ENCODE peak calls at places on chromosomes 5 and 9, in eight cellular contexts. E is lung, S is right lobe of liver, N is PC-3, O is gastrocnemius medialis, I is upper lobe of right lung, Z is mucosa of descending colon, R is cardiac muscle cell. D is an unnamed sample. For H3K36me3, the result is how much of the 10 kb centered on the place peaks cover.

GRCh38 chr5:120151825-120152224 is 312.3 kb upstream of the PRR16 start:
- DNase-seq in E (no peak), S (no peak), N (no peak), O (no peak), I (no peak), Z (no peak), R (no peak), D (no peak)

GRCh38 chr5:179261301-179262125 is 83.7 kb downstream of the ADAMTS2 start:
- DNase-seq in E (no peak), S (peak), N (peak), O (no peak), I (peak), Z (no peak), R (peak), D (no peak)

GRCh38 chr9:109817846-109818472 is 38.0 kb downstream of the PALM2AKAP2 start:
- DNase-seq in E (peak), S (no peak), N (peak), O (peak), I (no peak), Z (no peak), R (peak), D (no peak)

GRCh38 chr5:35223777-35224395 is 6.4 kb downstream of the PRLR start:
- DNase-seq in E (no peak), S (no peak), N (no peak), O (no peak), I (no peak), Z (no peak), R (no peak), D (no peak)

GRCh38 chr9:103574056-103574455 is 520.1 kb upstream of the SMC2 start:
- DNase-seq in E (no peak), S (no peak), N (no peak), O (no peak), I (no peak), Z (no peak), R (no peak), D (no peak)

GRCh38 chr5:143008809-143009521 is 238.8 kb downstream of the ARHGAP26 start:
- DNase-seq in E (no peak), S (no peak), N (peak), O (no peak), I (no peak), Z (no peak), R (no peak), D (peak)

GRCh38 chr5:150065886-150066285 is 20.5 kb downstream of the CSF1R start:
- DNase-seq in E (no peak), S (no peak), N (no peak), O (peak), I (no peak), Z (no peak), R (no peak), D (no peak)

GRCh38 chr9:127293767-127294166 is 29.2 kb downstream of the GARNL3 start:
- DNase-seq in E (no peak), S (no peak), N (no peak), O (no peak), I (no peak), Z (no peak), R (no peak), D (no peak)

GRCh38 chr9:6645153-6646027 is at the start of gene GLDC:
- DNase-seq in E (peak), S (peak), N (peak), O (peak), I (peak), Z (peak), R (peak), D (peak)

GRCh38 chr9:89366711-89367110 is 48.4 kb downstream of the SECISBP2 start:
- DNase-seq in E (no peak), S (no peak), N (no peak), O (no peak), I (no peak), Z (no peak), R (no peak), D (no peak)

GRCh38 chr9:14323969-14324366 is 10.0 kb upstream of the NFIB start:
- DNase-seq in E (no peak), S (no peak), N (no peak), O (no peak), I (no peak), Z (no peak), R (no peak), D (no peak)

GRCh38 chr9:16828335-16829281 is 41.9 kb downstream of the BNC2 start:
- DNase-seq in E (no peak), S (no peak), N (peak), O (peak), I (no peak), Z (peak), R (peak), D (no peak)

GRCh38 chr9:112548836-112549235 is 62.2 kb downstream of the KIAA1958 start:
- DNase-seq in E (no peak), S (no peak), N (no peak), O (no peak), I (no peak), Z (no peak), R (no peak), D (no peak)

GRCh38 chr5:83440826-83441225 is 30.7 kb upstream of the VCAN start:
- DNase-seq in E (no peak), S (no peak), N (no peak), O (no peak), I (no peak), Z (no peak), R (no peak), D (no peak)

GRCh38 chr5:96714450-96714849 is 52.3 kb downstream of the CAST start:
- DNase-seq in E (no peak), S (no peak), N (no peak), O (no peak), I (no peak), Z (no peak), R (no peak), D (no peak)

GRCh38 chr5:61052870-61053269 is 107.9 kb downstream of the NDUFAF2 start:
- DNase-seq in E (no peak), S (no peak), N (peak), O (no peak), I (no peak), Z (no peak), R (no peak), D (no peak)

GRCh38 chr5:131441184-131441583 is 177.3 kb downstream of the CDC42SE2 start:
- DNase-seq in E (no peak), S (no peak), N (no peak), O (no peak), I (no peak), Z (no peak), R (no peak), D (no peak)

GRCh38 chr5:158510479-158510878 is 589.2 kb downstream of the EBF1 start:
- DNase-seq in E (no peak), S (no peak), N (no peak), O (no peak), I (no peak), Z (no peak), R (no peak), D (no peak)

GRCh38 chr9:126454250-126454649 is 127.6 kb downstream of the MVB12B start:
- DNase-seq in E (no peak), S (no peak), N (no peak), O (no peak), I (no peak), Z (no peak), R (no peak), D (no peak)

GRCh38 chr5:78649816-78650561 is 1.4 kb upstream of the LHFPL2 start:
- DNase-seq in E (no peak), S (no peak), N (no peak), O (no peak), I (no peak), Z (no peak), R (no peak), D (no peak)

GRCh38 chr5:53167836-53168235 is 58.3 kb upstream of the MOCS2 start:
- DNase-seq in E (no peak), S (no peak), N (no peak), O (peak), I (no peak), Z (no peak), R (no peak), D (no peak)

GRCh38 chr9:13083973-13084528 is 195.4 kb downstream of the MPDZ start:
- DNase-seq in E (no peak), S (no peak), N (peak), O (no peak), I (no peak), Z (no peak), R (no peak), D (no peak)

GRCh38 chr9:100473271-100474081 is 527 bp downstream of the TMEFF1 start:
- DNase-seq in E (no peak), S (peak), N (peak), O (no peak), I (peak), Z (peak), R (peak), D (peak)

GRCh38 chr5:141848771-141849370 is 29.3 kb downstream of the PCDH1 start:
- DNase-seq in E (peak), S (no peak), N (peak), O (no peak), I (peak), Z (peak), R (no peak), D (no peak)

GRCh38 chr9:92973700-92974099 is 26.4 kb downstream of the FGD3 start:
- DNase-seq in E (no peak), S (no peak), N (no peak), O (no peak), I (peak), Z (no peak), R (no peak), D (no peak)
- H3K4me3 ChIP-seq in E (no peak), S (no peak), N (no peak), O (no peak), I (no peak), Z (no peak), R (no peak), D (no peak)

GRCh38 chr5:38751103-38751502 is 94.7 kb upstream of the OSMR start:
- DNase-seq in E (no peak), S (no peak), N (peak), O (no peak), I (no peak), Z (no peak), R (no peak), D (no peak)
- TF ChIP-seq CTCF in E (no peak), S (no peak), N (peak), O (no peak), I (no peak), Z (no peak), R (peak), D (no peak)

DNA sequence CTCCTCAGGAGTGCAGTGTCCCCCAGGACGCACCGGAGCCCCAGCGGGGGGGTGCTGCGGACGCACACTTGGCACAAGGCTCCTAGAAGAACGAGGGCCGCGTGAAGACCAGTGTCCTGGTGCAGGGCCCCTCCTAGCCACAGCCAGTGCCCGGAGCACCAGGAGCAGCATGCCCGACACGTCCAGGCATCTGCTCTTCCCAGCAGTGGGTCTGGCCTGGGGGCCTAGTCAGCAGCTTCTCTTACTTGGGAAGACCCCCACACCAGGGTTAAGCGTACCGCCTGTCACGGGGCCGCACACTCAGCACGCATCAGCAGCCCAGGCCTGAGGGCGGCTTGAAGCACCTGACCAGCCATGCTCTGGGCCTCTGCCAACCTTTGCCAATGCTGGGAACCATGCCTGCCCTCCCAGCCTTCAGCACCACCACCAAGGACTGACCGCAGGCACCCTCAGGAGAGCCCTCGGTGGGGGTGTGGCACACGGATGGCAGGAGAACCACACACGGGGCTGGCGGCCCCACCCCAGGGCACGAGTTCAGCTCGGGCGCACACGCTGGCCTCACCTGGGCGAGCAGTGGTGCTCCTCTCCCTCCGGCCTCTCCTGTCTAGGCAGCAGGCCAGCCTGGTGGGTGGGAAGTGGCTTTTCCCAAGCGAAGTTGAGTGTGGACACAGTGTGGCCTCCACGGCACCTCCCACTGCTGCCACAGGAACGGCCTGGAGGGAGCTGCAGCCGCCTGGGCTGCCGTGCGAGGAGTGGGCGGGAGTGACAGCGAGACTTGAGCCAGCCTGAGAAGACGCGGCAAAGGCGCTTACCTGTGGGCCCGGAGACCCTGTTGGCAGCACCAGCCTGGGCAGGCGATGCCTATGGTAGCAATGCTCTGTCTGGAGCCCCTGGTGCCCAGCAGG is 12.0 kb upstream of the AJM1 start:
- DNase-seq in E (no peak), S (peak), N (no peak), O (no peak), I (no peak), Z (no peak), R (no peak), D (no peak)
- H3K36me3 ChIP-seq in E (under half), S (under half), N (under half), O (under half), I (under half), Z (under half), R (under half), D (under half)

GRCh38 chr5:154505567-154505966 is 27.5 kb upstream of the HAND1 start:
- DNase-seq in E (no peak), S (no peak), N (no peak), O (no peak), I (peak), Z (no peak), R (no peak), D (no peak)
- H3K4me3 ChIP-seq in E (no peak), S (no peak), N (no peak), O (no peak), I (no peak), Z (no peak), R (no peak), D (no peak)

DNA sequence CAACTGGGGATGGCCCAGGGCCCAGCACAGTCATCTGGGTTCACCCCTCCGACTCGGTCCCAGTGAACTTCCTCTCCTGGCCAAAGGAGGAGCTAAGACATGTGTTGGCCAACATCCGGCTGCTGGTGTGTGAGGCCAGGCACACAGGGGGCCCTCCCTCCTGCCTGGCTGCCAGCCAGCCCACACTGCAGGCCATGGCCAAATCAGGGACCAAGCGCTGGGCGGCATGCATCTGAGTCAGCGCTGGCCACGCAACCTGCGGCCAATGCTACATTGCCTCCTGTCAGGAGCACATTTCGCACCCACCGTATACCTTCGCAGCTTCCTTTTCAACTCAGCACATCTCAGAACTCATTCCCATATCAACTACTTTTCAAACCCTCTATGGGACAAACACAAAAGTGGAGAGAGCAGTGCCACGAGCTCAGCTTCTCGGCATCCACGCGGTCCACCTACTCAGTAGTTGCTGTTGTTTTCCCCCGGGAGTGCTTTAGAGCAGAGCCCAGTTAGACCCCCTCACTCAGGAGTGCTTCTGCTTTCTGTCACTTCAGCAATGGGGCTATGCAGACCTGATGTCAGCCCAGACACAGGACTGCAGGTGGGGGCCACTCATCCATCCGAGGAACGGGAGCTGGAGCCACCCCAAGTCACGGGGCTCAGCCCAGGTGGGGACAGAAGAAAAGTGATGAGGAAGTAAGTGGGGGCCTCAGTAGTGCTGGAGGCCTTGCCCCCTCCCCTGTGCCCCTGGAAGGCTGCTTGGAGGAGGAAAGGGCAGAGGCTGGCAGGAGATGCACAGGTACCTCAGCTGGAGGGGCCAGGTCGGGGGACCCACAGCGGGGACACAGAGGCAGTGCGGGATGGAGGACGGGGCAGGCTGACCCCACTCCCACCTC is 13.9 kb downstream of the NINJ1 start:
- DNase-seq in E (peak), S (peak), N (peak), O (peak), I (peak), Z (peak), R (no peak), D (peak)
- TF ChIP-seq CTCF in E (peak), S (peak), N (peak), O (peak), I (peak), Z (no peak), R (peak), D (peak)

DNA sequence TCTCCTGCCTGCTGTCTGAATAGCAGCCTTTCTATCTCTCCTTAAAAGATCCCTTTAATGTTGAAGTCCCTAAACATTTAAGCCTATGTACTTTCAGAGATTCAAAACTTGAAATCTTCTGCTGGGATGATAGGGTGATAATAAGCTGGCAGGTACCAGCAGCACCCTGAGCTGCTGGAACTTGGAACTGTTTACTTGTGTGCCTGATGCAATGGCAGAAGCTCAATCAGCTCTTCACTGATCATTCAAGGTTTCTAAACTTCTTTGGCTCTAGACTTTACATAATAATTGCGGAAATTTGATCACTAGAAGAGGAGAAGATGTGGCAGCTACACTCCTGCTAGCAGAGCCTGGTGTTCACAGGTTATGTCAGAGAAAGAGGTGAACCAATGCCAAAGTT is 27.6 kb downstream of the MRPS27 start:
- DNase-seq in E (no peak), S (no peak), N (no peak), O (no peak), I (no peak), Z (no peak), R (no peak), D (no peak)
- H3K36me3 ChIP-seq in E (under half), S (under half), N (under half), O (under half), I (under half), Z (under half), R (under half), D (under half)

DNA sequence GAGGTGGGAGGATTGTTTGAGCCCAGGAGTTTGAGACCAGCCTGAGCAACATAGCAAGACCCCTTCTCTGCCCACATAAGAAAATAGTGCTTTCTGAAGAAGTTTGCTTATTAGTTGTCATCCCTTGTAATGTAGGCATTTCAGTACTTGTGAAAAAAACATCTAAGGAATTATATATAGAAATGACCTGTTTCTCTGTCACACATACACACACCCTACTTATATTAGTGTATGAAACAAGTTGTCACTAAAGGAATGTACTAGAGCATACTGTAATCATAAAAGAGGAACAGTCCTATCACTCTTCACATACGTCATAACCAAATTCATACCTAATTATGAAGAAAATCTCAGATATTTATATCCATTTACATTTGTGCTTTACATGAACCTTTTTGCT is 122.0 kb downstream of the NIPBL start:
- DNase-seq in E (no peak), S (no peak), N (no peak), O (no peak), I (no peak), Z (no peak), R (no peak), D (peak)
- H3K4me3 ChIP-seq in E (no peak), S (no peak), N (no peak), O (no peak), I (no peak), Z (no peak), R (no peak), D (no peak)

GRCh38 chr9:92527291-92527828 is 8.4 kb downstream of the ECM2 start:
- DNase-seq in E (no peak), S (no peak), N (no peak), O (no peak), I (no peak), Z (no peak), R (no peak), D (no peak)

GRCh38 chr9:92524881-92525280 is 10.9 kb downstream of the ECM2 start:
- DNase-seq in E (no peak), S (no peak), N (no peak), O (no peak), I (no peak), Z (no peak), R (no peak), D (no peak)

GRCh38 chr9:92527832-92528536 is 7.8 kb downstream of the ECM2 start:
- DNase-seq in E (no peak), S (no peak), N (no peak), O (no peak), I (no peak), Z (no peak), R (no peak), D (no peak)

GRCh38 chr9:92522983-92523970 is 12.5 kb downstream of the ECM2 start:
- DNase-seq in E (no peak), S (no peak), N (no peak), O (no peak), I (no peak), Z (no peak), R (peak), D (no peak)

DNA sequence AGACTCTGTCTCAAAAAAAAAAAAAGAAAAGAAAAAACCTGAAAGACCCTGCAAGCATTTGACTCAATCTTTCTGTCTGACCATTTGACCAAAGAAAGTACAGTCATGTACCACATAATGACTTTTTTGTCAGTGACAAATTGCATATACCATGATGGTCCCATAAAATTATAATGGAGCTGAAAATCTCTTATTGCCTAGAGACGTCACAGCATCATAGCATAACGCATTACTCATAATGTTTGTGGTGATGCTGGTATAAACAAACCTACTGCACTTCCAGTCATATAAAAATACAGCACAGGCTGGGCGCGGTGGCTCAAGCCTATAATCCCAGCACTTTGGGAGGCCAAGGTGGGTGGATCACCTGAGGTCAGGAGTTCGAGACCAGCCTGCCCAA is 10.5 kb downstream of the ECM2 start:
- DNase-seq in E (no peak), S (no peak), N (peak), O (no peak), I (no peak), Z (no peak), R (no peak), D (no peak)
- TF ChIP-seq CTCF in E (no peak), S (no peak), N (no peak), O (no peak), I (no peak), Z (no peak), R (no peak), D (no peak)

GRCh38 chr9:128714586-128715435 is 9.1 kb downstream of the ZDHHC12 start:
- DNase-seq in E (no peak), S (peak), N (no peak), O (no peak), I (peak), Z (peak), R (no peak), D (no peak)
- H3K36me3 ChIP-seq in E (under half), S (under half), N (under half), O (under half), I (under half), Z (under half), R (under half), D (under half)